ENCODE peak calls at places on chromosomes 13 and 19, in four cellular contexts. R, D, Q and K are unnamed samples.
A peak's percentile ranks its signal among the peaks of the same experiment; 100 is the strongest.

GRCh38 chr13:23799945-23800344 is 89.3 kb downstream of the MIPEP start:
- DNase-seq in R (no peak), D (no peak), Q (peak; percentile 38), K (no peak)

GRCh38 chr13:110869805-110870706 is 44.8 kb downstream of the ANKRD10 start:
- DNase-seq in R (peak; percentile 64), D (peak; percentile 100), Q (peak; percentile 100), K (peak; percentile 82)

GRCh38 chr13:41564046-41564445 is 106.7 kb downstream of the RGCC start:
- DNase-seq in R (no peak), D (peak; percentile 42), Q (no peak), K (no peak)

GRCh38 chr19:7213628-7214328 is 80.4 kb downstream of the INSR start:
- DNase-seq in R (no peak), D (no peak), Q (no peak), K (no peak)

GRCh38 chr19:17205237-17206140 is 9.7 kb upstream of the USE1 start:
- DNase-seq in R (peak; percentile 64), D (no peak), Q (peak; percentile 34), K (peak; percentile 66)

GRCh38 chr19:29966594-29967249 is 24.7 kb downstream of the URI1 start:
- DNase-seq in R (no peak), D (peak; percentile 6), Q (peak; percentile 34), K (no peak)

GRCh38 chr19:39474139-39474620 is 6.5 kb upstream of the TIMM50 start:
- DNase-seq in R (peak; percentile 65), D (no peak), Q (peak; percentile 22), K (peak; percentile 58)

GRCh38 chr19:13212759-13213330 is 62.6 kb downstream of the IER2 start:
- DNase-seq in R (peak; percentile 67), D (no peak), Q (peak; percentile 43), K (peak; percentile 54)

GRCh38 chr13:75864718-75865117 is 228.6 kb downstream of the LMO7 start:
- DNase-seq in R (no peak), D (peak; percentile 61), Q (peak; percentile 93), K (no peak)

GRCh38 chr13:21318891-21319532 is 140.1 kb downstream of the ZDHHC20 start:
- DNase-seq in R (no peak), D (no peak), Q (no peak), K (no peak)

GRCh38 chr19:39167461-39168257 is 29.1 kb upstream of the NCCRP1 start:
- DNase-seq in R (no peak), D (no peak), Q (no peak), K (peak; percentile 92)

GRCh38 chr19:44549507-44549906 is 20.0 kb upstream of the CEACAM20 start:
- DNase-seq in R (no peak), D (no peak), Q (no peak), K (no peak)

DNA sequence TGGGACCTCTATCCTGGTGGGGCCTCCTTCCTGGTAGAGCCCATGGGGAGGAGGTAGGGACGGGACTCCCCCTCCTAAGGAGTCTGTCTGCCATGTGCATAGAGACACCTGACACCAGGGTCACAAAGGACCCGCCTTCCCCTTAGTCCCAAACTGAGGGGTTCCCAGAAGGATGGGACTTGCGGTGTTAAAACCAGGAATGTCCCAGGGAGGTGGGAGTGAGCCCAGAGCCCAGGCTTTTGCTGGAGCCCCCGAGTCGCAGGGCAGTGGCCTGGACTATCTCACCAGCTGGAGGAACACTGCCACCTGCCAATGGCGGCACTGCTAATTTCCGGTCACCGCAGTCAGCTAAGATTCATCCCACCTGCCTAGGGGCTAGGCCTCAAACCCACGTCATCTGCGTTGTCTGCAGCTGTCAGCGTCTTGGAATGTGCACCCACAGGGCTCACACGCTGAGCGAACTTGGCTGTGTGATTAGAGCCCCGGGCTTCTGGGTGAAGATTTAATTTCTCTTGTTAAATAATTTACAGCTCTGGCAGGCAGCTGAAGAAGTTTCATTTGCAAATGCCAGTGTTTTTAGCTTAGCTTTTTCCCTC is 31.9 kb upstream of the ATP11A start:
- DNase-seq in R (no peak), D (peak; percentile 67), Q (peak; percentile 81), K (no peak)
- H3K9me3 ChIP-seq in R (no peaks in the 10 kb centered on the region), D (no peaks in the 10 kb centered on the region), Q (no peaks in the 10 kb centered on the region), K (no peaks in the 10 kb centered on the region)

GRCh38 chr19:48962029-48962848 is 2.9 kb upstream of the FTL start:
- DNase-seq in R (peak; percentile 54), D (no peak), Q (no peak), K (peak; percentile 78)
- H3K4me3 ChIP-seq in R (no peak overlapping the region), D (no peak overlapping the region), Q (no peak overlapping the region), K (no peak overlapping the region)

GRCh38 chr19:21451187-21451586 is 54.2 kb upstream of the ZNF429 start:
- DNase-seq in R (no peak), D (no peak), Q (no peak), K (no peak)
- H3K9me3 ChIP-seq in R (peaks cover 11% of the 10 kb centered on the region), D (no peaks in the 10 kb centered on the region), Q (peaks cover 20% of the 10 kb centered on the region), K (no peaks in the 10 kb centered on the region)

GRCh38 chr19:50202962-50203280 is 501 bp upstream of the MYH14 start:
- DNase-seq in R (no peak), D (no peak), Q (no peak), K (no peak)
- H3K4me3 ChIP-seq in R (peak overlapping the region; percentile 68), D (no peak overlapping the region), Q (no peak overlapping the region), K (no peak overlapping the region)

DNA sequence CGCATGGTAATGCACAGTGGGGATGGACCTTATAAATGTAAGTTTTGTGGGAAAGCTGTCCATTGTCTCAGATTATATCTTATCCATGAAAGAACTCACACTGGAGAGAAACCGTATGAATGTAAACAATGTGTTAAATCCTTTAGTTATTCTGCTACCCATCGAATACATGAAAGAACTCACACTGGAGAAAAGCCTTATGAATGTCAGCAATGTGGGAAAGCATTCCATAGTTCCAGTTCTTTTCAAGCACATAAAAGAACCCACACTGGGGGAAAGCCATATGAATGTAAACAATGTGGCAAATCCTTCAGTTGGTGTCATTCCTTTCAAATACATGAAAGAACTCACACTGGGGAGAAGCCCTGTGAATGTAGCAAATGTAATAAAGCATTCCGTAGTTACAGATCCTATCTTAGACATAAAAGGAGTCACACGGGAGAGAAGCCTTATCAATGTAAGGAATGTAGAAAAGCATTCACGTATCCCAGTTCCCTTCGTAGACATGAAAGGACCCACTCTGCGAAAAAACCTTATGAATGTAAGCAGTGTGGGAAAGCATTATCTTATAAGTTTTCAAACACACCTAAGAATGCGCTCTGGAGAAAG is 13.8 kb downstream of the ZNF763 start:
- DNase-seq in R (no peak), D (no peak), Q (no peak), K (no peak)
- H3K9me3 ChIP-seq in R (peaks cover 45% of the 10 kb centered on the region), D (peaks cover 52% of the 10 kb centered on the region), Q (peaks cover 56% of the 10 kb centered on the region), K (no peaks in the 10 kb centered on the region)

DNA sequence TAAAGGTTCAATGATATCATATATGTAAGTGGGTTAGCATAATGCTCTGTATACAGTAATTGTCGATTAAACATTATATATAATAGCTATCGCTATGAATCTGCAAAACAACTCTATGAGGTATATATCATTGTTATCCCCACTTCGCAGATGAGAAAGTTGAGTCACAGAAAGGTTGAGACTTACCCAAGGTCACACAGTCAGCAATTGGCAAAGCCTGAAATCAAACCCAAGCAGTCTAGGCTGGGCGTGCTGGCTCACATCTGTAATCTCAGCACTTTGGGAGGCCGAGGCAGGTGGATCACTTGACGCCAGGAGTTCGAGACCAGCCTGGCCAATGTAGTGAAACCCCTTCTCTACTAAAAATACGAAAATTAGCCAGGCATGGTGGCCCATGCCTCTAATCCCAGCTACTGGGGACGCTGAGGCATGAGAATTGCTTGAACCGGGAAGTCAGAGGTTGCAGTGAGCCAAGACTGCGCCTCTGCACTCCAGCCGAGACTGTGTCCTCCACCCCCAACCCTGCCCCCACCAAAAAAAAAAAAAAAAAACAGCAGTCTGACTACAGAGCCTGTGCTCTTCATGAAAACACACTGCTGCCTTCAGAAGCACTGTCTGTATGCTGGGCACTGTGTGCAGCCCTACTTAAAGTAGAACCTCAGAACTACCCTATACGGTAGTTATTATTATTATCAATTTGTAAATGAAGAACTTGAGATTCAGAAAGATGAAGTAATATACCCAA is 1.3 kb downstream of the HSPBP1 start:
- DNase-seq in R (no peak), D (no peak), Q (no peak), K (no peak)
- H3K4me3 ChIP-seq in R (no peak overlapping the region), D (no peak overlapping the region), Q (no peak overlapping the region), K (no peak overlapping the region)

GRCh38 chr13:103277099-103277498 is 210.9 kb upstream of the SLC10A2 start:
- DNase-seq in R (no peak), D (no peak), Q (no peak), K (no peak)

GRCh38 chr13:103275708-103276107 is 209.5 kb upstream of the SLC10A2 start:
- DNase-seq in R (no peak), D (no peak), Q (no peak), K (no peak)

GRCh38 chr13:103275079-103275478 is 208.9 kb upstream of the SLC10A2 start:
- DNase-seq in R (no peak), D (no peak), Q (no peak), K (no peak)

GRCh38 chr13:103272770-103273169 is 206.6 kb upstream of the SLC10A2 start:
- DNase-seq in R (no peak), D (peak; percentile 18), Q (peak; percentile 4), K (no peak)

DNA sequence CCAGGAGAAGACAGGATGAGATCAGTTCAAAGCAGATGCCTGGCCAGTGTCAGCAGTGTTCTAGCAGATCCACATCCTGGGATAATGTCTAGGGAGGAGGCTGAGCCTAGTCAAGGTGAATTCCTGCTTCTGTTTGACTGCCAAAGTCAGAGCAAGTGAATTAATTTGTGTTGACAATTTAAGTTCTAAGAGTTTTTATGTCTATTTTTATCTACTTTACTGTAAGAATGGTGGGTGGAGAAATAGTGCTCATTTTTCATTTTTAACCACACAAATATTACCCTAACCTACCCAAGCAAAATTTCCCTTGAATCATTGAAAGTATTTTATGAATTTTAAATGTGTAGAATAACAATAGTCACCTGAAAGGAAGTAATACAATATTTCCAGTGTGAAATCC is 207.6 kb upstream of the SLC10A2 start:
- DNase-seq in R (no peak), D (peak; percentile 13), Q (no peak), K (no peak)
- H3K9me3 ChIP-seq in R (no peaks in the 10 kb centered on the region), D (no peaks in the 10 kb centered on the region), Q (peaks cover 14% of the 10 kb centered on the region), K (no peaks in the 10 kb centered on the region)

GRCh38 chr13:113110048-113110851 is 4.7 kb downstream of the F7 start:
- DNase-seq in R (no peak), D (no peak), Q (no peak), K (no peak)
- H3K4me3 ChIP-seq in R (peak overlapping the region; percentile 54), D (peak overlapping the region; percentile 5), Q (peak overlapping the region; percentile 42), K (no peak overlapping the region)

GRCh38 chr19:52613299-52613906 is 24.8 kb downstream of the ZNF83 start:
- DNase-seq in R (no peak), D (no peak), Q (no peak), K (no peak)
- H3K9me3 ChIP-seq in R (peaks cover 3% of the 10 kb centered on the region), D (peaks cover 35% of the 10 kb centered on the region), Q (peaks cover 41% of the 10 kb centered on the region), K (no peaks in the 10 kb centered on the region)

GRCh38 chr13:28820099-28821051 is at the start of gene MTUS2:
- DNase-seq in R (no peak), D (no peak), Q (no peak), K (peak; percentile 23)

GRCh38 chr13:28819046-28819747 is 942 bp upstream of the MTUS2 start:
- DNase-seq in R (no peak), D (peak; percentile 2), Q (peak; percentile 12), K (peak; percentile 19)

GRCh38 chr13:28822161-28822560 is 2.0 kb downstream of the MTUS2 start:
- DNase-seq in R (no peak), D (no peak), Q (no peak), K (no peak)

GRCh38 chr13:28817204-28817603 is 2.9 kb upstream of the MTUS2 start:
- DNase-seq in R (no peak), D (no peak), Q (no peak), K (no peak)

GRCh38 chr13:28819748-28820098 is 416 bp upstream of the MTUS2 start:
- DNase-seq in R (peak; percentile 77), D (peak; percentile 12), Q (peak; percentile 32), K (peak; percentile 49)
- H3K4me3 ChIP-seq in R (peak overlapping the region; percentile 42), D (no peak overlapping the region), Q (peak overlapping the region; percentile 47), K (no peak overlapping the region)